ENCODE peak calls at places on chromosomes 6 and 20, in nine cellular contexts. W is neural crest cell; A is stimulated activated CD4-positive, alpha-beta T cell treated with anti-CD3 and anti-CD28 coated beads, Interleukin-2, amount 100 ng/mL, for 48 hours; P is H4; Y is amniotic stem cell; R is sciatic nerve; V is globus pallidus; D is activated naive CD4-positive, alpha-beta T cell treated with anti-CD3 and anti-CD28 coated beads, Interleukin-2, amount 50 U/mL, for 16 hours; C is stromal cell of bone marrow. U is an unnamed sample.

GRCh38 chr6:38349795-38350194 is 289.9 kb downstream of the BTBD9 start:
- DNase-seq in R (no peak), Y (peak), V (no peak), P (peak), C (peak), A (no peak), D (no peak), W (no peak), U (no peak)

GRCh38 chr20:44207066-44207723 is 3.4 kb downstream of the OSER1 start:
- DNase-seq in Y (no peak), C (no peak), A (no peak), W (no peak), V (no peak), D (no peak), R (no peak), P (no peak), U (no peak)

GRCh38 chr20:8997720-8998119 is 71.2 kb upstream of the PLCB4 start:
- DNase-seq in P (no peak), W (no peak), C (no peak), V (no peak), R (no peak), A (no peak), Y (no peak), D (no peak), U (no peak)

GRCh38 chr6:168403370-168404005 is 37.5 kb upstream of the SMOC2 start:
- DNase-seq in C (no peak), V (no peak), R (peak), D (no peak), W (no peak), Y (no peak), P (no peak), A (no peak), U (no peak)

GRCh38 chr6:16637635-16638034 is 123.6 kb downstream of the ATXN1 start:
- DNase-seq in A (no peak), W (no peak), R (no peak), V (no peak), P (no peak), D (no peak), C (no peak), Y (no peak), U (no peak)

GRCh38 chr6:62570372-62570771 is 284.3 kb upstream of the KHDRBS2 start:
- DNase-seq in P (no peak), W (no peak), Y (no peak), R (no peak), A (no peak), C (no peak), D (no peak), V (no peak), U (no peak)

GRCh38 chr6:94323853-94324252 is 904.5 kb upstream of the EPHA7 start:
- DNase-seq in R (no peak), A (no peak), D (no peak), W (no peak), P (peak), C (no peak), V (peak), Y (no peak), U (no peak)

GRCh38 chr20:39124064-39124463 is 161.9 kb downstream of the DHX35 start:
- DNase-seq in C (no peak), R (no peak), P (no peak), W (no peak), Y (no peak), A (no peak), V (no peak), D (no peak), U (no peak)

GRCh38 chr6:107618672-107619071 is 128.8 kb downstream of the SOBP start:
- DNase-seq in R (no peak), W (no peak), P (no peak), V (no peak), C (no peak), Y (no peak), A (peak), D (peak), U (no peak)

GRCh38 chr6:69918766-69919165 is 52.4 kb downstream of the COL19A1 start:
- DNase-seq in C (no peak), D (no peak), W (no peak), R (no peak), Y (no peak), V (no peak), A (no peak), P (no peak), U (no peak)

GRCh38 chr6:126140015-126140414 is 153.7 kb downstream of the TRMT11 start:
- DNase-seq in D (no peak), Y (no peak), W (no peak), A (no peak), P (no peak), C (no peak), R (no peak), V (no peak), U (no peak)

U was measured in activated gamma-delta T cell.